ENCODE peak calls at places on chromosomes 6 and 20, in eight cellular contexts. O is CD8-positive, alpha-beta T cell; W is body of pancreas; Y is PC-3; R is fibroblast of lung; T is choroid plexus epithelial cell; L is breast epithelium; B is fibroblast of pulmonary artery. X is an unnamed sample.
A peak's percentile ranks its signal among the peaks of the same experiment; 100 is the strongest.

GRCh38 chr6:84791233-84791632 is 26.8 kb upstream of the TBX18 start:
- DNase-seq in O (no peak), W (no peak), Y (peak; percentile 38), R (no peak), T (peak; percentile 55), L (no peak), B (peak; percentile 78), X (peak; percentile 39)

GRCh38 chr6:137389150-137389664 is 105.0 kb downstream of the OLIG3 start:
- DNase-seq in O (peak; percentile 75), W (no peak), Y (peak; percentile 9), R (no peak), T (peak; percentile 64), L (no peak), B (peak; percentile 36), X (peak; percentile 94)

GRCh38 chr6:161373905-161374451 is 100.1 kb upstream of the AGPAT4 start:
- DNase-seq in O (peak; percentile 62), W (peak; percentile 77), Y (peak; percentile 85), R (peak; percentile 66), T (peak; percentile 72), L (peak; percentile 72), B (peak; percentile 69), X (peak; percentile 75)

GRCh38 chr6:38604700-38605099 is 35.0 kb downstream of the BTBD9 start:
- DNase-seq in O (no peak), W (no peak), Y (peak; percentile 18), R (peak; percentile 11), T (peak; percentile 65), L (no peak), B (peak; percentile 12), X (no peak)

GRCh38 chr6:136658711-136659110 is 108.5 kb upstream of the MAP7 start:
- DNase-seq in O (no peak), W (no peak), Y (no peak), R (no peak), T (no peak), L (no peak), B (no peak), X (no peak)

GRCh38 chr6:10478187-10479040 is 42.7 kb upstream of the GCNT2 start:
- DNase-seq in O (no peak), W (no peak), Y (peak; percentile 77), R (peak; percentile 52), T (peak; percentile 60), L (no peak), B (peak; percentile 53), X (peak; percentile 73)

GRCh38 chr20:17610566-17611289 is 40.9 kb downstream of the DSTN start:
- DNase-seq in O (peak; percentile 70), W (peak; percentile 51), Y (no peak), R (no peak), T (peak; percentile 18), L (peak; percentile 61), B (no peak), X (no peak)

GRCh38 chr6:166572370-166573261 is 13.9 kb downstream of the RAMACL start:
- DNase-seq in O (no peak), W (no peak), Y (peak; percentile 58), R (peak; percentile 97), T (peak; percentile 93), L (no peak), B (peak; percentile 39), X (peak; percentile 29)

GRCh38 chr6:13535306-13535705 is 39.1 kb upstream of the SIRT5 start:
- DNase-seq in O (no peak), W (no peak), Y (peak; percentile 5), R (no peak), T (no peak), L (no peak), B (no peak), X (no peak)

GRCh38 chr20:22312744-22313346 is 271.5 kb downstream of the FOXA2 start:
- DNase-seq in O (no peak), W (peak; percentile 43), Y (peak; percentile 66), R (peak; percentile 40), T (peak; percentile 65), L (no peak), B (peak; percentile 61), X (peak; percentile 30)

GRCh38 chr6:142408409-142408808 is 106.6 kb downstream of the ADGRG6 start:
- DNase-seq in O (no peak), W (no peak), Y (no peak), R (no peak), T (peak; percentile 21), L (no peak), B (no peak), X (no peak)

GRCh38 chr6:70221025-70221714 is 81.7 kb downstream of the COL9A1 start:
- DNase-seq in O (no peak), W (peak; percentile 22), Y (peak; percentile 36), R (peak; percentile 53), T (peak; percentile 53), L (no peak), B (peak; percentile 42), X (peak; percentile 49)

GRCh38 chr6:157514659-157515496 is 133.9 kb downstream of the ZDHHC14 start:
- DNase-seq in O (no peak), W (no peak), Y (peak; percentile 60), R (peak; percentile 51), T (peak; percentile 58), L (no peak), B (peak; percentile 61), X (peak; percentile 91)

GRCh38 chr6:148251286-148251685 is 91.4 kb upstream of the SASH1 start:
- DNase-seq in O (no peak), W (no peak), Y (peak; percentile 56), R (peak; percentile 79), T (peak; percentile 86), L (no peak), B (peak; percentile 76), X (peak; percentile 59)

GRCh38 chr6:43964659-43965570 is 162.3 kb downstream of the MRPL14 start:
- DNase-seq in O (no peak), W (peak; percentile 7), Y (no peak), R (no peak), T (no peak), L (peak; percentile 17), B (peak; percentile 29), X (peak; percentile 58)

GRCh38 chr6:7819641-7820040 is 90.9 kb downstream of the TXNDC5 start:
- DNase-seq in O (no peak), W (no peak), Y (no peak), R (no peak), T (peak; percentile 48), L (no peak), B (peak; percentile 43), X (no peak)
- TF ChIP-seq CTCF in O (no peak), W (no peak), Y (no peak), R (no peak), T (no peak), L (no peak), B (no peak), X (no peak)

GRCh38 chr20:3330046-3330741 is 77.3 kb downstream of the DNAAF9 start:
- DNase-seq in O (no peak), W (no peak), Y (peak; percentile 19), R (peak; percentile 61), T (peak; percentile 67), L (no peak), B (peak; percentile 66), X (peak; percentile 36)
- TF ChIP-seq CTCF in O (no peak), W (no peak), Y (peak; percentile 28), R (peak; percentile 5), T (peak; percentile 33), L (no peak), B (peak; percentile 20), X (peak; percentile 15)

GRCh38 chr6:116615937-116616756 is at the start of gene RSPH4A:
- DNase-seq in O (peak; percentile 53), W (peak; percentile 93), Y (peak; percentile 91), R (peak; percentile 94), T (peak; percentile 97), L (peak; percentile 84), B (peak; percentile 95), X (peak; percentile 89)
- TF ChIP-seq CTCF in O (no peak), W (peak; percentile 24), Y (peak; percentile 33), R (no peak), T (peak; percentile 41), L (no peak), B (peak; percentile 7), X (no peak)

DNA sequence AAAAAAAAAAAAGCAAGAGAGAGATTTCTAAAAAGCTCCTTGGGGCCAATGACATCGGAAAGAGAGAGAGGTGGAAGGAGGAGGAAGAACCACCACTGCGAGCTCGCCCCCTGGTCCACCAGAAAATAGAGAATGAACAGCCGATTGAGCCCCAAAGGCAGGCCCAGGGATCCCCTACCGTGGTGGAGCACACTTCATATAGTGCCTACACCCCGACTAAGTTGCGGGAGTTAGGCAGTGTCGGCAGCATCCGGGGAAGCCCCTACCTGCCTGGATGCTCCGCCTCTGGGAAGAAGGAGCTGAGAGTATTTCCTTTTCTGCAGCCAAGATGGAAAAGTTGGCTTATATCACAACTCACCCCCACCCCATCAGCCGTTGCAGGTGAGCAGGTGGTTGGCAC is 38.6 kb upstream of the HSF2 start:
- DNase-seq in O (no peak), W (no peak), Y (no peak), R (no peak), T (no peak), L (no peak), B (no peak), X (no peak)
- TF ChIP-seq CTCF in O (no peak), W (no peak), Y (no peak), R (no peak), T (no peak), L (no peak), B (no peak), X (no peak)

GRCh38 chr20:16437387-16437990 is 135.8 kb downstream of the KIF16B start:
- DNase-seq in O (no peak), W (no peak), Y (peak; percentile 82), R (no peak), T (no peak), L (no peak), B (no peak), X (no peak)

GRCh38 chr20:16438100-16438499 is 135.1 kb downstream of the KIF16B start:
- DNase-seq in O (no peak), W (no peak), Y (no peak), R (no peak), T (no peak), L (no peak), B (no peak), X (no peak)

GRCh38 chr20:16434087-16434664 is 139.1 kb downstream of the KIF16B start:
- DNase-seq in O (peak; percentile 36), W (peak; percentile 69), Y (peak; percentile 82), R (peak; percentile 43), T (peak; percentile 63), L (peak; percentile 52), B (peak; percentile 44), X (peak; percentile 67)
- TF ChIP-seq CTCF in O (peak; percentile 24), W (peak; percentile 56), Y (peak; percentile 86), R (peak; percentile 66), T (peak; percentile 83), L (no peak), B (peak; percentile 73), X (peak; percentile 91)

GRCh38 chr6:53862517-53863457 is 68.0 kb downstream of the LRRC1 start:
- DNase-seq in O (no peak), W (no peak), Y (peak; percentile 27), R (peak; percentile 91), T (peak; percentile 50), L (no peak), B (peak; percentile 55), X (no peak)
- TF ChIP-seq CTCF in O (no peak), W (no peak), Y (no peak), R (no peak), T (peak; percentile 3), L (no peak), B (peak; percentile 2), X (no peak)

DNA sequence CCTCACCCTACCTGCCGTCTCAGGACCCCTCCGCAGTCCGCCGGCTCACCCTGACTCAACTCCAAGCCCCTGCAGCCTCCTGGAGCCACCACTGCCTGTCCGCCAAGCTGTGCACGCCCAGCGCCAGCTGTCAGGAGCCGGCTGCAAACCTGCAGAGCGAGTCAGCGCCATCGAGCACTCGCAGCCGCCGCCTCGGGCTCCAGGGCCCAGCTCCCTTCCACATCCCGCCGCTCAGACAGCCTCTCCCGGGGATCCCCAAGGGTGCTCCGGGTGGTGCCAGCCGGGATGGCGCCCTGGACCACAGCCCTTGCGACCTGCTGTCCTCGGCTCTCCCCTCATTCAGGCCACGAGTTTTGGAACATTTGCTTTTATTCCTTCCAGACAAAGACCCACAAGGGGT is 4.2 kb downstream of the TNNC2 start:
- DNase-seq in O (no peak), W (no peak), Y (peak; percentile 67), R (peak; percentile 26), T (peak; percentile 41), L (peak; percentile 69), B (peak; percentile 16), X (no peak)
- TF ChIP-seq CTCF in O (no peak), W (no peak), Y (no peak), R (no peak), T (no peak), L (no peak), B (no peak), X (no peak)